ENCODE peak calls at places on chromosomes 13 and 19, in nine cellular contexts. X is cardiac muscle cell, M is HCT116, S is PC-3, V is thoracic aorta, N is GM12864, W is spleen, I is astrocyte of the spinal cord, D is IMR-90. Z is an unnamed sample.
A peak's percentile ranks its signal among the peaks of the same experiment; 100 is the strongest.

GRCh38 chr13:26017932-26018690 is 33.7 kb downstream of the SHISA2 start:
- DNase-seq in I (no peak), M (no peak), V (no peak), W (no peak), X (no peak), N (no peak), S (peak; percentile 49), D (no peak), Z (peak; percentile 24)

GRCh38 chr13:86608739-86609138 is 809.5 kb upstream of the SLITRK6 start:
- DNase-seq in V (no peak), S (no peak), N (no peak), D (no peak), I (no peak), M (no peak), X (no peak), W (no peak), Z (no peak)

GRCh38 chr13:48804836-48805601 is 151.3 kb downstream of the CYSLTR2 start:
- DNase-seq in N (no peak), X (no peak), V (no peak), D (no peak), I (peak; percentile 78), S (peak; percentile 34), W (no peak), M (no peak), Z (no peak)

GRCh38 chr13:107770541-107770940 is 444.8 kb downstream of the LIG4 start:
- DNase-seq in V (no peak), I (no peak), X (no peak), S (no peak), W (no peak), M (no peak), D (no peak), N (no peak), Z (no peak)

GRCh38 chr19:11324079-11324661 is 15.3 kb downstream of the RAB3D start:
- DNase-seq in W (peak; percentile 90), D (peak; percentile 94), V (peak; percentile 33), M (no peak), N (peak; percentile 64), S (peak; percentile 57), X (no peak), I (peak; percentile 88), Z (peak; percentile 97)

GRCh38 chr13:35794734-35795389 is 318.4 kb upstream of the MAB21L1 start:
- DNase-seq in N (no peak), D (peak; percentile 16), W (no peak), I (no peak), V (no peak), X (peak; percentile 23), S (no peak), M (no peak), Z (no peak)

GRCh38 chr19:19591133-19591825 is 27.2 kb downstream of the PBX4 start:
- DNase-seq in W (no peak), V (no peak), M (no peak), N (no peak), X (no peak), S (peak; percentile 95), D (peak; percentile 99), I (peak; percentile 89), Z (peak; percentile 99)

GRCh38 chr13:41563501-41564001 is 106.2 kb downstream of the RGCC start:
- DNase-seq in I (peak; percentile 95), S (peak; percentile 30), N (no peak), V (no peak), W (no peak), D (peak; percentile 50), X (no peak), M (no peak), Z (peak; percentile 97)

GRCh38 chr13:111977184-111977516 is 89.8 kb upstream of the SOX1 start:
- DNase-seq in V (no peak), I (no peak), W (no peak), D (no peak), S (no peak), M (no peak), N (no peak), X (no peak), Z (no peak)

GRCh38 chr19:4369888-4370260 is 26.5 kb downstream of the MPND start:
- DNase-seq in S (no peak), D (peak; percentile 26), M (no peak), W (peak; percentile 93), I (peak; percentile 40), N (no peak), X (peak; percentile 55), V (no peak), Z (peak; percentile 32)

GRCh38 chr13:51212808-51213728 is 9.1 kb upstream of the FAM124A start:
- DNase-seq in V (no peak), N (no peak), I (peak; percentile 33), X (no peak), S (no peak), D (no peak), M (no peak), W (no peak), Z (peak; percentile 42)

GRCh38 chr13:42022796-42023493 is 25.5 kb upstream of the DGKH start:
- DNase-seq in W (no peak), D (no peak), M (no peak), I (peak; percentile 74), S (no peak), N (no peak), V (no peak), X (no peak), Z (no peak)

GRCh38 chr13:44306401-44307192 is 67.0 kb upstream of the SERP2 start:
- DNase-seq in M (peak; percentile 99), N (no peak), I (peak; percentile 99), D (peak; percentile 99), V (no peak), W (no peak), S (peak; percentile 95), X (peak; percentile 22), Z (peak; percentile 89)

GRCh38 chr19:56692496-56692895 is 20.9 kb upstream of the ZNF835 start:
- DNase-seq in N (no peak), D (no peak), V (no peak), M (no peak), W (no peak), S (no peak), X (no peak), I (no peak), Z (no peak)

GRCh38 chr19:38210458-38210987 is 13.5 kb downstream of the DPF1 start:
- DNase-seq in I (peak; percentile 37), X (peak; percentile 67), W (no peak), S (no peak), D (peak; percentile 28), N (no peak), V (no peak), M (no peak), Z (peak; percentile 23)

GRCh38 chr19:8302357-8302691 is 5.8 kb downstream of the CD320 start:
- DNase-seq in V (no peak), I (no peak), D (no peak), S (no peak), W (peak; percentile 80), X (no peak), N (no peak), M (no peak), Z (peak; percentile 20)

GRCh38 chr19:6773323-6773931 is 919 bp downstream of the VAV1 start:
- DNase-seq in M (no peak), V (no peak), D (no peak), X (no peak), S (no peak), W (peak; percentile 93), N (peak; percentile 74), I (no peak), Z (no peak)

GRCh38 chr19:10061717-10062310 is 24.3 kb upstream of the SHFL start:
- DNase-seq in I (no peak), N (no peak), W (no peak), V (no peak), X (peak; percentile 43), D (no peak), M (no peak), S (no peak), Z (no peak)

DNA sequence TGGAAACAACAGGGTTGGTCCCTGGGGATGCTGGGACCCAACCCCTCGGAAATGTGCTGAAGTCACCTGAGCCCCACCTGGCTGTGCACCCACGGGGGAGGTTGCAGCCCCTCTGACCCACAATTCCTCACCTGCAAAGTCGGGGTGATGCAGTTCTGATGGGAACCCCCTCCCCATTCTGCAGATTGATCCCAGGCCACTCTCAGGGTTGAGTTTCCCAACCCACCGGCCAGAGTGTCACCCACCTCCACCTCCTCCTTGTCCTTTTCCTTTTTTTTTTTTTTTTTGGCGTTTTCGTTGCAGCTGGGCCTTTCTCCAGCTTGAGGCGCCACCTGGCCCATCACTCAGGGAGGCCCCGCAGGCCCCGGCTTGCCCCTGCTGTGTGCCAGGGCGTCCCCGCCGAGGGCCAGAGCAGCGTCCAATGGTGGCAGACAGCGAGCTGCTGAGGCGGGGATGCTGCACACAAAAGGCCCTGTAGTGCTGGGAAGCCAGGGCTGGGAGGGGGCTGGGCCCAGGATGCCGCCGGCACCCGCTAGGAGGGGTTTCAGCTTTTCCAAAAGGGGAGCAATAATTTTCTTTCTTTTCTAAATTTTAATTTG is 4.6 kb downstream of the PIK3R2 start:
- DNase-seq in I (no peak), D (no peak), X (no peak), M (no peak), S (no peak), V (no peak), N (no peak), W (no peak), Z (no peak)
- TF ChIP-seq CTCF in I (no peak), D (no peak), X (no peak), M (no peak), S (no peak), V (no peak), N (no peak), W (no peak), Z (no peak)

DNA sequence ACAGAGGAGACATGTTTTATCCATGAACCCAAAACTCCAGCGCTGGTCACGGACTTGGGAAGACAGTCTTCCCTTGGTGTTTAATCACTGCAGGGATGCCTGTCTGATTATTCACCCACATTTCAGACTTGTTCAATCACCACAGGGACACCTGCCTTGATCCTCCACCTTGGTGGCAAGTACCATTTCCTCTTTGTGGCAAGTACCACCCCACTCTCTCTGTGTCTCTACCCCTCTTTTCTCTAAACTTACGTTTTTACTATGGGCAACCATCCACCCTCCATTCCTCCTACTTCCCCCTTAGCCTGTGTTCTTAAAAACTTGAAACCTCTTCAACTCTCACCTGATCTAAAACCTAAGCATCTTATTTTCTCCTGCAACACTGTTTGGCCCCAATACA is 16.8 kb downstream of the ZNF83 start:
- DNase-seq in N (no peak), S (no peak), D (no peak), M (no peak), X (no peak), V (no peak), I (no peak), W (no peak), Z (no peak)
- H3K4me3 ChIP-seq in N (no peak overlapping the region), S (no peak overlapping the region), D (no peak overlapping the region), M (no peak overlapping the region), X (no peak overlapping the region), V (no peak overlapping the region), I (no peak overlapping the region), W (no peak overlapping the region), Z (no peak overlapping the region)

GRCh38 chr13:39663958-39664357 is 8.5 kb downstream of the COG6 start:
- DNase-seq in W (no peak), I (no peak), D (no peak), X (no peak), N (no peak), M (no peak), V (no peak), S (no peak), Z (no peak)
- TF ChIP-seq CTCF in W (no peak), I (no peak), D (no peak), X (no peak), N (no peak), M (no peak), V (no peak), S (no peak), Z (no peak)

DNA sequence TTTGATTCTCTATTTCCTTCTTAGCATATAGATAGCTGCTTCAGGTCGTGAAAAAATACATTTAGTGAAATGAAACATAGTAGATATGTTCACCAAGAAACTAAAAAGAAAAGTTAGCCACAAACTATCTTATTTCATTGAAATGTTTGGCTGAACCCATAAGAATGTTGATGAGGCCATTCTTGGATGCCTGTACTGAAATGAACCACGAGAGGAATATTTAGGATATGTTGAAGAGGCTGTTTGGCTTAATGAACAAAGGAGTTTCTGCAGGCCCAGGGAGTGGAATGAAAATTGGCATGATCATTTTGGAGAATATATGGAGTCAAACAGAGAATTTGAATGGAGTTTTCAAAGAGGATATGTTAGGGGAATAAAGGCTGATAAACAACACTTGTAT is 36.2 kb downstream of the KL start:
- DNase-seq in I (peak; percentile 65), X (no peak), N (no peak), V (no peak), D (peak; percentile 53), M (no peak), W (no peak), S (no peak), Z (peak; percentile 41)
- H3K4me3 ChIP-seq in I (no peak overlapping the region), X (no peak overlapping the region), N (no peak overlapping the region), V (peak overlapping the region; percentile 26), D (no peak overlapping the region), M (no peak overlapping the region), W (no peak overlapping the region), S (no peak overlapping the region), Z (no peak overlapping the region)